ENCODE peak calls at places on chromosome 17, in six cellular contexts. One of them, this sample, is unnamed.

GRCh38 chr17:82565551-82565950 is 46.0 kb downstream of the FOXK2 start:
- DNase-seq in ovary: no peak
- DNase-seq in body of pancreas: no peak
- DNase-seq in coronary artery: no peak
- DNase-seq in CD4-positive, alpha-beta T cell: no peak
- DNase-seq in RWPE1: no peak
- DNase-seq in this sample: no peak

GRCh38 chr17:32222621-32223020 is 43.0 kb upstream of the RHBDL3 start:
- DNase-seq in ovary: no peak
- DNase-seq in body of pancreas: no peak
- DNase-seq in coronary artery: no peak
- DNase-seq in CD4-positive, alpha-beta T cell: no peak
- DNase-seq in RWPE1: peak; percentile 78
- DNase-seq in this sample: no peak

GRCh38 chr17:45989759-45990158 is 9.3 kb upstream of the STH start:
- DNase-seq in ovary: no peak
- DNase-seq in body of pancreas: no peak
- DNase-seq in coronary artery: no peak
- DNase-seq in CD4-positive, alpha-beta T cell: no peak
- DNase-seq in RWPE1: no peak
- DNase-seq in this sample: no peak

GRCh38 chr17:81365601-81366585 is 29.4 kb upstream of the BAHCC1 start:
- DNase-seq in ovary: peak; percentile 66
- DNase-seq in body of pancreas: peak; percentile 99
- DNase-seq in coronary artery: no peak
- DNase-seq in CD4-positive, alpha-beta T cell: no peak
- DNase-seq in RWPE1: peak; percentile 89
- DNase-seq in this sample: no peak

GRCh38 chr17:49603720-49604119 is 28.0 kb downstream of the NXPH3 start:
- DNase-seq in ovary: no peak
- DNase-seq in body of pancreas: no peak
- DNase-seq in coronary artery: no peak
- DNase-seq in CD4-positive, alpha-beta T cell: no peak
- DNase-seq in RWPE1: no peak
- DNase-seq in this sample: no peak

GRCh38 chr17:79746955-79747507 is 16.3 kb downstream of the ENPP7 start:
- DNase-seq in ovary: no peak
- DNase-seq in body of pancreas: no peak
- DNase-seq in coronary artery: no peak
- DNase-seq in CD4-positive, alpha-beta T cell: no peak
- DNase-seq in RWPE1: no peak
- DNase-seq in this sample: no peak

GRCh38 chr17:38591759-38592241 is 14.0 kb downstream of the SRCIN1 start:
- DNase-seq in ovary: no peak
- DNase-seq in body of pancreas: no peak
- DNase-seq in coronary artery: no peak
- DNase-seq in CD4-positive, alpha-beta T cell: no peak
- DNase-seq in RWPE1: no peak
- DNase-seq in this sample: no peak

GRCh38 chr17:50883850-50884291 is 17.7 kb upstream of the TOB1 start:
- DNase-seq in ovary: no peak
- DNase-seq in body of pancreas: peak; percentile 45
- DNase-seq in coronary artery: no peak
- DNase-seq in CD4-positive, alpha-beta T cell: no peak
- DNase-seq in RWPE1: no peak
- DNase-seq in this sample: no peak

GRCh38 chr17:15263680-15264079 is 1.4 kb downstream of the PMP22 start:
- DNase-seq in ovary: no peak
- DNase-seq in body of pancreas: no peak
- DNase-seq in coronary artery: no peak
- DNase-seq in CD4-positive, alpha-beta T cell: no peak
- DNase-seq in RWPE1: no peak
- DNase-seq in this sample: no peak

GRCh38 chr17:79045830-79046500 is 22.0 kb downstream of the C1QTNF1 start:
- DNase-seq in ovary: peak; percentile 45
- DNase-seq in body of pancreas: peak; percentile 79
- DNase-seq in coronary artery: no peak
- DNase-seq in CD4-positive, alpha-beta T cell: peak; percentile 51
- DNase-seq in RWPE1: peak; percentile 71
- DNase-seq in this sample: peak; percentile 88

GRCh38 chr17:14214271-14214670 is 22.4 kb downstream of the CDRT15 start:
- DNase-seq in ovary: no peak
- DNase-seq in body of pancreas: no peak
- DNase-seq in coronary artery: no peak
- DNase-seq in CD4-positive, alpha-beta T cell: no peak
- DNase-seq in RWPE1: no peak
- DNase-seq in this sample: no peak

GRCh38 chr17:75511610-75512575 is 3.4 kb downstream of the CASKIN2 start:
- DNase-seq in ovary: no peak
- DNase-seq in body of pancreas: peak; percentile 83
- DNase-seq in coronary artery: no peak
- DNase-seq in CD4-positive, alpha-beta T cell: no peak
- DNase-seq in RWPE1: no peak
- DNase-seq in this sample: no peak

GRCh38 chr17:28427372-28427771 is 21.4 kb upstream of the SLC46A1 start:
- DNase-seq in ovary: no peak
- DNase-seq in body of pancreas: no peak
- DNase-seq in coronary artery: no peak
- DNase-seq in CD4-positive, alpha-beta T cell: no peak
- DNase-seq in RWPE1: no peak
- DNase-seq in this sample: no peak

GRCh38 chr17:56230660-56231059 is 77.4 kb downstream of the ANKFN1 start:
- DNase-seq in ovary: no peak
- DNase-seq in body of pancreas: no peak
- DNase-seq in coronary artery: no peak
- DNase-seq in CD4-positive, alpha-beta T cell: no peak
- DNase-seq in RWPE1: no peak
- DNase-seq in this sample: no peak

GRCh38 chr17:12098568-12098967 is 77.9 kb downstream of the MAP2K4 start:
- DNase-seq in ovary: no peak
- DNase-seq in body of pancreas: no peak
- DNase-seq in coronary artery: no peak
- DNase-seq in CD4-positive, alpha-beta T cell: no peak
- DNase-seq in RWPE1: no peak
- DNase-seq in this sample: no peak

GRCh38 chr17:29129731-29130130 is 50.5 kb downstream of the MYO18A start:
- DNase-seq in ovary: no peak
- DNase-seq in body of pancreas: peak; percentile 56
- DNase-seq in coronary artery: no peak
- DNase-seq in CD4-positive, alpha-beta T cell: no peak
- DNase-seq in RWPE1: no peak
- DNase-seq in this sample: no peak

GRCh38 chr17:28381141-28381825 is 9.8 kb downstream of the SARM1 start:
- DNase-seq in ovary: no peak
- DNase-seq in body of pancreas: no peak
- DNase-seq in coronary artery: no peak
- DNase-seq in CD4-positive, alpha-beta T cell: no peak
- DNase-seq in RWPE1: no peak
- DNase-seq in this sample: peak; percentile 74

GRCh38 chr17:83132251-83133081 is 53.1 kb downstream of the METRNL start:
- DNase-seq in ovary: peak; percentile 5
- DNase-seq in body of pancreas: no peak
- DNase-seq in coronary artery: peak; percentile 68
- DNase-seq in CD4-positive, alpha-beta T cell: no peak
- DNase-seq in RWPE1: no peak
- DNase-seq in this sample: no peak

GRCh38 chr17:59400858-59401257 is 69.4 kb downstream of the YPEL2 start:
- DNase-seq in ovary: no peak
- DNase-seq in body of pancreas: no peak
- DNase-seq in coronary artery: no peak
- DNase-seq in CD4-positive, alpha-beta T cell: no peak
- DNase-seq in RWPE1: no peak
- DNase-seq in this sample: no peak

GRCh38 chr17:49987681-49988441 is 7.2 kb downstream of the DLX3 start:
- DNase-seq in ovary: no peak
- DNase-seq in body of pancreas: no peak
- DNase-seq in coronary artery: peak; percentile 71
- DNase-seq in CD4-positive, alpha-beta T cell: no peak
- DNase-seq in RWPE1: peak; percentile 32
- DNase-seq in this sample: no peak

GRCh38 chr17:34499576-34499975 is 79.8 kb upstream of the TMEM132E start:
- DNase-seq in ovary: no peak
- DNase-seq in body of pancreas: no peak
- DNase-seq in coronary artery: no peak
- DNase-seq in CD4-positive, alpha-beta T cell: no peak
- DNase-seq in RWPE1: peak; percentile 28
- DNase-seq in this sample: peak; percentile 54

GRCh38 chr17:63701477-63702222 is 1.7 kb upstream of the LIMD2 start:
- DNase-seq in ovary: no peak
- DNase-seq in body of pancreas: no peak
- DNase-seq in coronary artery: no peak
- DNase-seq in CD4-positive, alpha-beta T cell: peak; percentile 74
- DNase-seq in RWPE1: no peak
- DNase-seq in this sample: no peak

GRCh38 chr17:14297161-14297851 is 3.6 kb upstream of the HS3ST3B1 start:
- DNase-seq in ovary: peak; percentile 41
- DNase-seq in body of pancreas: peak; percentile 60
- DNase-seq in coronary artery: no peak
- DNase-seq in CD4-positive, alpha-beta T cell: no peak
- DNase-seq in RWPE1: no peak
- DNase-seq in this sample: peak; percentile 80

GRCh38 chr17:3937359-3937758 is 21.1 kb upstream of the P2RX1 start:
- DNase-seq in ovary: no peak
- DNase-seq in body of pancreas: no peak
- DNase-seq in coronary artery: no peak
- DNase-seq in CD4-positive, alpha-beta T cell: no peak
- DNase-seq in RWPE1: no peak
- DNase-seq in this sample: no peak

GRCh38 chr17:42378597-42379594 is 9.3 kb downstream of the STAT3 start:
- DNase-seq in ovary: no peak
- DNase-seq in body of pancreas: peak; percentile 34
- DNase-seq in coronary artery: no peak
- DNase-seq in CD4-positive, alpha-beta T cell: no peak
- DNase-seq in RWPE1: peak; percentile 41
- DNase-seq in this sample: no peak

GRCh38 chr17:35849469-35850348 is 19.0 kb downstream of the HEATR9 start:
- DNase-seq in ovary: no peak
- DNase-seq in body of pancreas: peak; percentile 48
- DNase-seq in coronary artery: no peak
- DNase-seq in CD4-positive, alpha-beta T cell: peak; percentile 17
- DNase-seq in RWPE1: peak; percentile 44
- DNase-seq in this sample: peak; percentile 64

GRCh38 chr17:38584350-38584925 is 21.3 kb downstream of the SRCIN1 start:
- DNase-seq in ovary: no peak
- DNase-seq in body of pancreas: peak; percentile 74
- DNase-seq in coronary artery: no peak
- DNase-seq in CD4-positive, alpha-beta T cell: peak; percentile 48
- DNase-seq in RWPE1: peak; percentile 84
- DNase-seq in this sample: peak; percentile 78

GRCh38 chr17:5838661-5839300 is 231.4 kb upstream of the WSCD1 start:
- DNase-seq in ovary: no peak
- DNase-seq in body of pancreas: no peak
- DNase-seq in coronary artery: no peak
- DNase-seq in CD4-positive, alpha-beta T cell: no peak
- DNase-seq in RWPE1: no peak
- DNase-seq in this sample: peak; percentile 24
- TF ChIP-seq CTCF in ovary: no peak
- TF ChIP-seq CTCF in body of pancreas: no peak
- TF ChIP-seq CTCF in coronary artery: no peak
- TF ChIP-seq CTCF in CD4-positive, alpha-beta T cell: no peak
- TF ChIP-seq CTCF in RWPE1: no peak
- TF ChIP-seq CTCF in this sample: no peak

GRCh38 chr17:72419866-72420774 is 299.3 kb downstream of the SOX9 start:
- DNase-seq in ovary: no peak
- DNase-seq in body of pancreas: no peak
- DNase-seq in coronary artery: no peak
- DNase-seq in CD4-positive, alpha-beta T cell: no peak
- DNase-seq in RWPE1: no peak
- DNase-seq in this sample: no peak
- TF ChIP-seq CTCF in ovary: no peak
- TF ChIP-seq CTCF in body of pancreas: no peak
- TF ChIP-seq CTCF in coronary artery: no peak
- TF ChIP-seq CTCF in CD4-positive, alpha-beta T cell: no peak
- TF ChIP-seq CTCF in RWPE1: no peak
- TF ChIP-seq CTCF in this sample: no peak

DNA sequence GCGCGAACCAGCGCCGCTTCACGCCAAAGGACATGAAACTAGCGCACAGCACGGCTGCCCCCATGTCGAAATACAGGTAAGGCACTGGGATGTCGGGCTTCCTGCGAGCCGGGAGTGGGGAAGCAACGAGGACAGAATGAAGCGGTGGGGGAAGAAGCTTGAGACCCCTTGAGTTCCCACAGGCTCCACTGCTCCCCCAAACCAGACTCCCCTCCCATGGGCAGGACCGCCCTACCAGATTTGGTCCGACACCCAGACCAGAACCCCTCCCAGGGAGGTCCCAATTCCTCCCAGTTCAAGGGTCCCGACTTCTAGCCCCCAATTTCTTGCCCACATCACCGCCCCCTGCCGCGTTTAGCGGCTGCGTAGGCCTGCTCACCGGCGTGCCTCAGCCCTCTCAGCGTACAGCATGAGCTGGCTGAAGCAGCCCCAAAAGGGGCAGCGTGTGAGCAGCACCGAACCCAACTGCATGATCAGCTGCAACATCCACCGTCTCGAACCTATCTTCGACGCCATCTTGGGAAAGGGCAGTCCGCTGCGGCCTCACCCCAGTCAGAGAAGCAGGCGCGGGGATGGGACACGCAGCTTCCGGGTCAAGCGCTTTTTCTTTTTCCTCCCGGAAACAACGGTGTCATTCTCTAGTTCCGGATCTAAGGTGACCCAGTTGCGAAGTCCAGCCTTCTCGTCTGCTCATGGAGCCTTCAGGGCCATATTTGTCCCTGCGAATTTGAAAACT is at the start of gene TMEM101:
- DNase-seq in ovary: peak; percentile 86
- DNase-seq in body of pancreas: peak; percentile 93
- DNase-seq in coronary artery: peak; percentile 88
- DNase-seq in CD4-positive, alpha-beta T cell: peak; percentile 86
- DNase-seq in RWPE1: peak; percentile 96
- DNase-seq in this sample: peak; percentile 70
- TF ChIP-seq CTCF in ovary: no peak
- TF ChIP-seq CTCF in body of pancreas: no peak
- TF ChIP-seq CTCF in coronary artery: no peak
- TF ChIP-seq CTCF in CD4-positive, alpha-beta T cell: no peak
- TF ChIP-seq CTCF in RWPE1: no peak
- TF ChIP-seq CTCF in this sample: no peak

DNA sequence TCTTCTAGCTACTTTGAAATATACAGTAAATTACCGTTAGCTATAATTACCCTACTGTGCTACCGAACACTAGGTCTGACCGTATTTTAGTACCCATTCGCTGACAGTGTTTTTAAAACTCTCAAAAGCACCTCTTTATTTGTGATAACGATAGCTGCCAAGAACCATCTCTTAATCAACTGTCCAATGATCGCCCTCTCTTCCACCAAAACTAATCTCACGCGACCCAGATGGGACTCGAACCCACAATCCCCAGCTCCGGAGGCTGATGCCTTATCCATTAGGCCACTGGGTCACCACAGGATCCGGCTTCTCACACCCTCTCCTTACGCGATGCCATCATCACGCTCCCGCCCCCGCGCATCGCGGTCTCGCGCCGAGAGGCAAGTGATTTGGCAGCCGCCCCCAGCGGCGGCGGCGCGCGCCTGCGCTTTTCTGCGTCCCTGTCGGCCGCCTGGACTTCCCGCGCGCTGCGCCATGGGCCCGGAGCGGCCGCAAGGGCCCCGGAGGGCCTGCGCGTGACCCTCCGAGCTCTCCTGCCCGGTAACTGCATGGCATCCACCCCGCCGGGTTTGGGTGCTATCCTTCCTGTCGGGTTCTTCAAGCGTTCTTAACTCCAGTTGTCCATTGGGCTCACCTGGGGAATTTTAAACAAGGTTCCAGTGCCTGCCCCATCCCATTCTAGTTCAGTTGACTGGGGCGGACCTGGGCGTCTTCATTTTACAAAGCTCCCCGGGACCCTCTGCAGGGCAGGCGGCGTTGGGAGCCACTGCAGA is 15.7 kb upstream of the KPNA2 start:
- DNase-seq in ovary: peak; percentile 95
- DNase-seq in body of pancreas: peak; percentile 97
- DNase-seq in coronary artery: peak; percentile 97
- DNase-seq in CD4-positive, alpha-beta T cell: peak; percentile 93
- DNase-seq in RWPE1: peak; percentile 89
- DNase-seq in this sample: peak; percentile 100
- TF ChIP-seq CTCF in ovary: peak; percentile 68
- TF ChIP-seq CTCF in body of pancreas: peak; percentile 13
- TF ChIP-seq CTCF in coronary artery: peak; percentile 42
- TF ChIP-seq CTCF in CD4-positive, alpha-beta T cell: peak; percentile 44
- TF ChIP-seq CTCF in RWPE1: peak; percentile 39
- TF ChIP-seq CTCF in this sample: peak; percentile 56